ENCODE peak calls at places on chromosomes 13 and 19, in nine cellular contexts. One of them, this sample, is unnamed.

GRCh38 chr19:4581381-4582111 is 22.1 kb upstream of the SEMA6B start:
- DNase-seq in T-helper 2 cell: no peak
- DNase-seq in activated naive CD8-positive, alpha-beta T cell treated with anti-CD3 and anti-CD28 coated beads for 36 hours: peak
- DNase-seq in neuronal stem cell: peak
- DNase-seq in GM03348: peak
- DNase-seq in ELR: peak
- DNase-seq in GF-D8: no peak
- DNase-seq in LoVo: peak
- DNase-seq in B cell: no peak
- DNase-seq in this sample: no peak

GRCh38 chr19:40294560-40294959 is 9.4 kb upstream of the AKT2 start:
- DNase-seq in neuronal stem cell: no peak
- DNase-seq in activated naive CD8-positive, alpha-beta T cell treated with anti-CD3 and anti-CD28 coated beads for 36 hours: no peak
- DNase-seq in GM03348: no peak
- DNase-seq in B cell: no peak
- DNase-seq in ELR: no peak
- DNase-seq in LoVo: no peak
- DNase-seq in T-helper 2 cell: no peak
- DNase-seq in GF-D8: no peak
- DNase-seq in this sample: no peak

GRCh38 chr19:43681826-43682225 is 11.9 kb upstream of the PLAUR start:
- DNase-seq in ELR: no peak
- DNase-seq in B cell: no peak
- DNase-seq in LoVo: no peak
- DNase-seq in activated naive CD8-positive, alpha-beta T cell treated with anti-CD3 and anti-CD28 coated beads for 36 hours: no peak
- DNase-seq in GM03348: no peak
- DNase-seq in T-helper 2 cell: no peak
- DNase-seq in GF-D8: peak
- DNase-seq in neuronal stem cell: no peak
- DNase-seq in this sample: no peak

GRCh38 chr19:7859766-7860165 is 14.4 kb downstream of the PRR36 start:
- DNase-seq in B cell: no peak
- DNase-seq in T-helper 2 cell: no peak
- DNase-seq in GM03348: no peak
- DNase-seq in GF-D8: no peak
- DNase-seq in LoVo: no peak
- DNase-seq in neuronal stem cell: no peak
- DNase-seq in activated naive CD8-positive, alpha-beta T cell treated with anti-CD3 and anti-CD28 coated beads for 36 hours: no peak
- DNase-seq in ELR: no peak
- DNase-seq in this sample: no peak

GRCh38 chr13:103762523-103762922 is 696.3 kb upstream of the SLC10A2 start:
- DNase-seq in LoVo: no peak
- DNase-seq in neuronal stem cell: no peak
- DNase-seq in T-helper 2 cell: no peak
- DNase-seq in ELR: no peak
- DNase-seq in activated naive CD8-positive, alpha-beta T cell treated with anti-CD3 and anti-CD28 coated beads for 36 hours: no peak
- DNase-seq in GM03348: no peak
- DNase-seq in GF-D8: no peak
- DNase-seq in B cell: no peak
- DNase-seq in this sample: no peak

GRCh38 chr19:12952488-12953455 is 4.3 kb downstream of the GADD45GIP1 start:
- DNase-seq in ELR: peak
- DNase-seq in B cell: no peak
- DNase-seq in T-helper 2 cell: no peak
- DNase-seq in LoVo: no peak
- DNase-seq in GM03348: peak
- DNase-seq in GF-D8: no peak
- DNase-seq in activated naive CD8-positive, alpha-beta T cell treated with anti-CD3 and anti-CD28 coated beads for 36 hours: no peak
- DNase-seq in neuronal stem cell: no peak
- DNase-seq in this sample: no peak

GRCh38 chr19:57954996-57955395 is 7.5 kb upstream of the ZNF256 start:
- DNase-seq in GM03348: no peak
- DNase-seq in GF-D8: no peak
- DNase-seq in T-helper 2 cell: no peak
- DNase-seq in B cell: no peak
- DNase-seq in neuronal stem cell: no peak
- DNase-seq in ELR: no peak
- DNase-seq in LoVo: no peak
- DNase-seq in activated naive CD8-positive, alpha-beta T cell treated with anti-CD3 and anti-CD28 coated beads for 36 hours: no peak
- DNase-seq in this sample: no peak

GRCh38 chr19:13920940-13921744 is 15.1 kb downstream of the CC2D1A start:
- DNase-seq in activated naive CD8-positive, alpha-beta T cell treated with anti-CD3 and anti-CD28 coated beads for 36 hours: peak
- DNase-seq in GF-D8: no peak
- DNase-seq in T-helper 2 cell: peak
- DNase-seq in LoVo: no peak
- DNase-seq in ELR: peak
- DNase-seq in neuronal stem cell: no peak
- DNase-seq in B cell: peak
- DNase-seq in GM03348: peak
- DNase-seq in this sample: no peak

GRCh38 chr13:35839746-35840273 is 291.4 kb downstream of the DCLK1 start:
- DNase-seq in ELR: no peak
- DNase-seq in T-helper 2 cell: no peak
- DNase-seq in GM03348: no peak
- DNase-seq in neuronal stem cell: no peak
- DNase-seq in GF-D8: no peak
- DNase-seq in LoVo: no peak
- DNase-seq in activated naive CD8-positive, alpha-beta T cell treated with anti-CD3 and anti-CD28 coated beads for 36 hours: no peak
- DNase-seq in B cell: no peak
- DNase-seq in this sample: no peak

GRCh38 chr13:100636441-100636840 is 38.2 kb downstream of the TMTC4 start:
- DNase-seq in GF-D8: no peak
- DNase-seq in neuronal stem cell: no peak
- DNase-seq in LoVo: no peak
- DNase-seq in T-helper 2 cell: no peak
- DNase-seq in GM03348: no peak
- DNase-seq in activated naive CD8-positive, alpha-beta T cell treated with anti-CD3 and anti-CD28 coated beads for 36 hours: no peak
- DNase-seq in B cell: no peak
- DNase-seq in ELR: no peak
- DNase-seq in this sample: no peak

GRCh38 chr19:16851031-16851712 is 22.0 kb downstream of the SIN3B start:
- DNase-seq in neuronal stem cell: no peak
- DNase-seq in GF-D8: no peak
- DNase-seq in LoVo: no peak
- DNase-seq in B cell: no peak
- DNase-seq in activated naive CD8-positive, alpha-beta T cell treated with anti-CD3 and anti-CD28 coated beads for 36 hours: no peak
- DNase-seq in T-helper 2 cell: no peak
- DNase-seq in GM03348: no peak
- DNase-seq in ELR: peak
- DNase-seq in this sample: no peak

GRCh38 chr19:48372904-48373303 is 8.7 kb downstream of the SYNGR4 start:
- DNase-seq in neuronal stem cell: no peak
- DNase-seq in ELR: no peak
- DNase-seq in GM03348: no peak
- DNase-seq in GF-D8: no peak
- DNase-seq in LoVo: no peak
- DNase-seq in B cell: no peak
- DNase-seq in activated naive CD8-positive, alpha-beta T cell treated with anti-CD3 and anti-CD28 coated beads for 36 hours: no peak
- DNase-seq in T-helper 2 cell: no peak
- DNase-seq in this sample: no peak

GRCh38 chr19:46218160-46218559 is 11.4 kb upstream of the IGFL1 start:
- DNase-seq in LoVo: peak
- DNase-seq in GM03348: no peak
- DNase-seq in GF-D8: no peak
- DNase-seq in T-helper 2 cell: peak
- DNase-seq in B cell: no peak
- DNase-seq in ELR: peak
- DNase-seq in activated naive CD8-positive, alpha-beta T cell treated with anti-CD3 and anti-CD28 coated beads for 36 hours: peak
- DNase-seq in neuronal stem cell: peak
- DNase-seq in this sample: no peak

GRCh38 chr13:114074671-114075315 is 57.6 kb downstream of the RASA3 start:
- DNase-seq in LoVo: no peak
- DNase-seq in neuronal stem cell: no peak
- DNase-seq in GF-D8: no peak
- DNase-seq in ELR: no peak
- DNase-seq in B cell: no peak
- DNase-seq in GM03348: no peak
- DNase-seq in activated naive CD8-positive, alpha-beta T cell treated with anti-CD3 and anti-CD28 coated beads for 36 hours: no peak
- DNase-seq in T-helper 2 cell: no peak
- DNase-seq in this sample: no peak

GRCh38 chr19:38877781-38878574 is at the start of gene RINL:
- DNase-seq in GF-D8: peak
- DNase-seq in ELR: no peak
- DNase-seq in B cell: peak
- DNase-seq in LoVo: no peak
- DNase-seq in T-helper 2 cell: peak
- DNase-seq in activated naive CD8-positive, alpha-beta T cell treated with anti-CD3 and anti-CD28 coated beads for 36 hours: peak
- DNase-seq in neuronal stem cell: no peak
- DNase-seq in GM03348: no peak
- DNase-seq in this sample: peak

GRCh38 chr19:49224856-49225255 is 67.3 kb downstream of the TRPM4 start:
- DNase-seq in neuronal stem cell: peak
- DNase-seq in LoVo: peak
- DNase-seq in T-helper 2 cell: peak
- DNase-seq in GF-D8: peak
- DNase-seq in ELR: peak
- DNase-seq in B cell: peak
- DNase-seq in activated naive CD8-positive, alpha-beta T cell treated with anti-CD3 and anti-CD28 coated beads for 36 hours: peak
- DNase-seq in GM03348: peak
- DNase-seq in this sample: no peak

GRCh38 chr19:28873301-28873700 is 339.6 kb downstream of the UQCRFS1 start:
- DNase-seq in activated naive CD8-positive, alpha-beta T cell treated with anti-CD3 and anti-CD28 coated beads for 36 hours: no peak
- DNase-seq in neuronal stem cell: no peak
- DNase-seq in B cell: no peak
- DNase-seq in LoVo: no peak
- DNase-seq in ELR: no peak
- DNase-seq in GM03348: no peak
- DNase-seq in GF-D8: no peak
- DNase-seq in T-helper 2 cell: no peak
- DNase-seq in this sample: no peak

GRCh38 chr13:48994731-48995130 is 19.0 kb downstream of the FNDC3A start:
- DNase-seq in activated naive CD8-positive, alpha-beta T cell treated with anti-CD3 and anti-CD28 coated beads for 36 hours: no peak
- DNase-seq in B cell: no peak
- DNase-seq in GM03348: peak
- DNase-seq in LoVo: no peak
- DNase-seq in T-helper 2 cell: peak
- DNase-seq in GF-D8: no peak
- DNase-seq in ELR: peak
- DNase-seq in neuronal stem cell: no peak
- DNase-seq in this sample: no peak

GRCh38 chr13:45833663-45834062 is 17.9 kb downstream of the SIAH3 start:
- DNase-seq in neuronal stem cell: no peak
- DNase-seq in T-helper 2 cell: no peak
- DNase-seq in LoVo: peak
- DNase-seq in B cell: no peak
- DNase-seq in ELR: peak
- DNase-seq in GF-D8: no peak
- DNase-seq in activated naive CD8-positive, alpha-beta T cell treated with anti-CD3 and anti-CD28 coated beads for 36 hours: no peak
- DNase-seq in GM03348: peak
- DNase-seq in this sample: no peak

GRCh38 chr13:106381083-106381482 is 154.4 kb downstream of the EFNB2 start:
- DNase-seq in B cell: no peak
- DNase-seq in GM03348: no peak
- DNase-seq in ELR: no peak
- DNase-seq in T-helper 2 cell: no peak
- DNase-seq in GF-D8: no peak
- DNase-seq in neuronal stem cell: no peak
- DNase-seq in activated naive CD8-positive, alpha-beta T cell treated with anti-CD3 and anti-CD28 coated beads for 36 hours: no peak
- DNase-seq in LoVo: no peak
- DNase-seq in this sample: no peak

GRCh38 chr13:43388282-43389034 is 365.1 kb downstream of the DNAJC15 start:
- DNase-seq in activated naive CD8-positive, alpha-beta T cell treated with anti-CD3 and anti-CD28 coated beads for 36 hours: no peak
- DNase-seq in B cell: no peak
- DNase-seq in ELR: no peak
- DNase-seq in T-helper 2 cell: no peak
- DNase-seq in GM03348: no peak
- DNase-seq in LoVo: peak
- DNase-seq in neuronal stem cell: no peak
- DNase-seq in GF-D8: no peak
- DNase-seq in this sample: no peak

GRCh38 chr13:34358811-34359513 is 541.0 kb downstream of the RFC3 start:
- DNase-seq in activated naive CD8-positive, alpha-beta T cell treated with anti-CD3 and anti-CD28 coated beads for 36 hours: no peak
- DNase-seq in GM03348: peak
- DNase-seq in ELR: peak
- DNase-seq in GF-D8: no peak
- DNase-seq in B cell: no peak
- DNase-seq in T-helper 2 cell: no peak
- DNase-seq in LoVo: no peak
- DNase-seq in neuronal stem cell: no peak
- DNase-seq in this sample: no peak

GRCh38 chr19:48628486-48629296 is 8.5 kb downstream of the DBP start:
- DNase-seq in ELR: no peak
- DNase-seq in T-helper 2 cell: no peak
- DNase-seq in activated naive CD8-positive, alpha-beta T cell treated with anti-CD3 and anti-CD28 coated beads for 36 hours: no peak
- DNase-seq in neuronal stem cell: no peak
- DNase-seq in B cell: peak
- DNase-seq in GM03348: no peak
- DNase-seq in GF-D8: no peak
- DNase-seq in LoVo: no peak
- DNase-seq in this sample: no peak